ENCODE peak calls at places on chromosome X, in five cellular contexts. One of them, this sample, is unnamed. For H3K4me1, the result is how much of the 10 kb centered on the place peaks cover.

GRCh38 chrX:132671229-132671641 is 182.4 kb upstream of the MBNL3 start:
- DNase-seq in A549: no peak
- DNase-seq in spleen: no peak
- DNase-seq in K562: no peak
- DNase-seq in left lung: no peak
- DNase-seq in this sample: no peak

GRCh38 chrX:153421856-153422255 is 10.6 kb downstream of the ZFP92 start:
- DNase-seq in A549: no peak
- DNase-seq in K562: no peak
- DNase-seq in spleen: no peak
- DNase-seq in left lung: no peak
- DNase-seq in this sample: no peak

GRCh38 chrX:47484885-47485284 is 1.9 kb upstream of the ZNF41 start:
- DNase-seq in K562: no peak
- DNase-seq in left lung: no peak
- DNase-seq in spleen: no peak
- DNase-seq in A549: no peak
- DNase-seq in this sample: no peak

GRCh38 chrX:17380221-17380620 is 5.2 kb downstream of the NHS start:
- DNase-seq in K562: no peak
- DNase-seq in spleen: no peak
- DNase-seq in A549: no peak
- DNase-seq in left lung: no peak
- DNase-seq in this sample: no peak

GRCh38 chrX:6159468-6159867 is 69.2 kb downstream of the NLGN4X start:
- DNase-seq in spleen: no peak
- DNase-seq in K562: no peak
- DNase-seq in left lung: no peak
- DNase-seq in A549: no peak
- DNase-seq in this sample: no peak

GRCh38 chrX:38561951-38562719 is 793 bp downstream of the TSPAN7 start:
- DNase-seq in A549: no peak
- DNase-seq in spleen: peak
- DNase-seq in left lung: peak
- DNase-seq in K562: no peak
- DNase-seq in this sample: peak

GRCh38 chrX:74536142-74537010 is 78.0 kb downstream of the RLIM start:
- DNase-seq in left lung: peak
- DNase-seq in spleen: peak
- DNase-seq in K562: peak
- DNase-seq in A549: no peak
- DNase-seq in this sample: no peak

GRCh38 chrX:41870719-41871151 is 52.6 kb downstream of the CASK start:
- DNase-seq in spleen: no peak
- DNase-seq in left lung: no peak
- DNase-seq in A549: peak
- DNase-seq in K562: no peak
- DNase-seq in this sample: no peak

GRCh38 chrX:47662144-47662657 is 3.2 kb upstream of the UXT start:
- DNase-seq in A549: peak
- DNase-seq in left lung: no peak
- DNase-seq in spleen: no peak
- DNase-seq in K562: peak
- DNase-seq in this sample: no peak

GRCh38 chrX:22666441-22666840 is 333.3 kb upstream of the DDX53 start:
- DNase-seq in left lung: no peak
- DNase-seq in spleen: no peak
- DNase-seq in K562: peak
- DNase-seq in A549: peak
- DNase-seq in this sample: peak

GRCh38 chrX:138858438-138858837 is 146.9 kb upstream of the FGF13 start:
- DNase-seq in A549: no peak
- DNase-seq in left lung: no peak
- DNase-seq in spleen: no peak
- DNase-seq in K562: peak
- DNase-seq in this sample: no peak

GRCh38 chrX:140360284-140360683 is 144.6 kb downstream of the SOX3 start:
- DNase-seq in spleen: no peak
- DNase-seq in A549: no peak
- DNase-seq in K562: no peak
- DNase-seq in left lung: no peak
- DNase-seq in this sample: peak

GRCh38 chrX:7059214-7059838 is 88.2 kb upstream of the STS start:
- DNase-seq in K562: no peak
- DNase-seq in spleen: no peak
- DNase-seq in left lung: no peak
- DNase-seq in A549: no peak
- DNase-seq in this sample: no peak

GRCh38 chrX:24485976-24486680 is 21.0 kb downstream of the PDK3 start:
- DNase-seq in K562: no peak
- DNase-seq in A549: peak
- DNase-seq in left lung: no peak
- DNase-seq in spleen: no peak
- DNase-seq in this sample: no peak

GRCh38 chrX:154458954-154459829 is 1.1 kb downstream of the PLXNA3 start:
- DNase-seq in spleen: no peak
- DNase-seq in A549: no peak
- DNase-seq in K562: no peak
- DNase-seq in left lung: no peak
- DNase-seq in this sample: peak

GRCh38 chrX:140918398-140919043 is 83.9 kb upstream of the SPANXB1 start:
- DNase-seq in K562: peak
- DNase-seq in spleen: no peak
- DNase-seq in A549: peak
- DNase-seq in left lung: no peak
- DNase-seq in this sample: peak

GRCh38 chrX:102832661-102833060 is 104.4 kb upstream of the RAB40AL start:
- DNase-seq in spleen: no peak
- DNase-seq in K562: peak
- DNase-seq in A549: peak
- DNase-seq in left lung: no peak
- DNase-seq in this sample: no peak

GRCh38 chrX:39144323-39144722 is 343.1 kb downstream of the MID1IP1 start:
- DNase-seq in spleen: no peak
- DNase-seq in left lung: no peak
- DNase-seq in A549: no peak
- DNase-seq in K562: no peak
- DNase-seq in this sample: no peak

GRCh38 chrX:152819271-152819670 is 11.3 kb downstream of the CETN2 start:
- DNase-seq in A549: no peak
- DNase-seq in K562: no peak
- DNase-seq in spleen: no peak
- DNase-seq in left lung: no peak
- DNase-seq in this sample: no peak

GRCh38 chrX:34467437-34467836 is 189.6 kb downstream of the TMEM47 start:
- DNase-seq in spleen: no peak
- DNase-seq in left lung: no peak
- DNase-seq in K562: no peak
- DNase-seq in A549: no peak
- DNase-seq in this sample: no peak

GRCh38 chrX:22159071-22159470 is 113.6 kb upstream of the CBLL2 start:
- DNase-seq in left lung: no peak
- DNase-seq in spleen: no peak
- DNase-seq in A549: no peak
- DNase-seq in K562: no peak
- DNase-seq in this sample: no peak

GRCh38 chrX:153829549-153829798 is 870 bp downstream of the PDZD4 start:
- DNase-seq in K562: no peak
- DNase-seq in left lung: no peak
- DNase-seq in spleen: peak
- DNase-seq in A549: no peak
- DNase-seq in this sample: peak

GRCh38 chrX:47232803-47233332 is at the start of gene USP11:
- DNase-seq in A549: peak
- DNase-seq in spleen: no peak
- DNase-seq in left lung: no peak
- DNase-seq in K562: peak
- DNase-seq in this sample: peak

GRCh38 chrX:103453655-103454054 is 65.6 kb downstream of the RAB40A start:
- DNase-seq in spleen: no peak
- DNase-seq in K562: no peak
- DNase-seq in left lung: no peak
- DNase-seq in A549: peak
- DNase-seq in this sample: no peak

GRCh38 chrX:56000169-56000568 is 232.0 kb upstream of the KLF8 start:
- DNase-seq in left lung: no peak
- DNase-seq in A549: no peak
- DNase-seq in spleen: no peak
- DNase-seq in K562: no peak
- DNase-seq in this sample: no peak

GRCh38 chrX:153554519-153555167 is 37.2 kb downstream of the ATP2B3 start:
- DNase-seq in spleen: peak
- DNase-seq in A549: peak
- DNase-seq in K562: peak
- DNase-seq in left lung: no peak
- DNase-seq in this sample: peak

GRCh38 chrX:126552313-126553022 is at the start of gene DCAF12L1:
- DNase-seq in K562: no peak
- DNase-seq in spleen: peak
- DNase-seq in A549: no peak
- DNase-seq in left lung: peak
- DNase-seq in this sample: no peak
- H3K4me3 ChIP-seq in K562: no peak
- H3K4me3 ChIP-seq in spleen: no peak
- H3K4me3 ChIP-seq in A549: no peak
- H3K4me3 ChIP-seq in left lung: no peak
- H3K4me3 ChIP-seq in this sample: no peak

GRCh38 chrX:40415675-40416074 is 165.1 kb upstream of the ATP6AP2 start:
- DNase-seq in left lung: no peak
- DNase-seq in K562: no peak
- DNase-seq in spleen: no peak
- DNase-seq in A549: no peak
- DNase-seq in this sample: no peak

GRCh38 chrX:40414335-40414734 is 166.4 kb upstream of the ATP6AP2 start:
- DNase-seq in spleen: no peak
- DNase-seq in K562: no peak
- DNase-seq in A549: no peak
- DNase-seq in left lung: no peak
- DNase-seq in this sample: no peak

GRCh38 chrX:40420899-40421729 is 159.7 kb upstream of the ATP6AP2 start:
- DNase-seq in left lung: no peak
- DNase-seq in K562: no peak
- DNase-seq in spleen: no peak
- DNase-seq in A549: peak
- DNase-seq in this sample: no peak

GRCh38 chrX:40422021-40422420 is 158.7 kb upstream of the ATP6AP2 start:
- DNase-seq in A549: no peak
- DNase-seq in spleen: no peak
- DNase-seq in left lung: no peak
- DNase-seq in K562: no peak
- DNase-seq in this sample: no peak

DNA sequence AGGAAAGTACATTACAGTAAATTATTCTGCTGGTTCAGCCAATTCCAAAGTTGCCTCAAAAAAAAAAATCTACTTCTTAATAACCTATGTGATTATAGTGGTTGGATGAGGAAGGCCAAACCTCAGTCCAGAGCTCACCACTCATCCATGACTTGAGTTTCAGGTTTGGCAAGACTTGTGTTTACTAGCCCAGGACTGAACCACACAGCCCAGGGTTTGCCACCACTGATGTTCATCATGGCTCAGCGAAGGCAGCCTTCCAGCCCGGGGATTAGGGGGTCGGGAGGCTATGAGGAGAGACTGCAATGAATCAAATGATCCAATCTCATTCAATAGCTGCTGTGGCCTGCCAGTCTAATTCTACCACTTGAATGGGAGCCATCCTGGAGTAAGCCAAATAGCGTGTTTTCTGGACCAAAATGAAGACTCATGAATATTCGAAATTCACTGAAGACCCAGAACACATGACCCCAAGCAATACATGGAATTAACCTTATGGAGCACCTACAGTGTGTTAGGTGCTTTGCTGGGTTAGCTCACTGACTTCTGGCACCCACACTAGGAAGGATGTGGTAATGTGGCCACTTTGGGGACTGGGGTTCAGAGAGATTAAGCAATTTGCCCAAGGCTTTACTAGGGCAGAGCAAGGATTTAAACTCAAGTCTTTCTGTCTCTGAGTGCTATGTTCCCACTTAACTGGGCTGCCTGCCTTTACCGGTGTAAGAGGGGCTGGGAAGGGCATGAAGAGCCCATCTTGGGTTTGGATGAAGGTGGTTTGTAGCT is 162.2 kb upstream of the ATP6AP2 start:
- DNase-seq in K562: no peak
- DNase-seq in spleen: no peak
- DNase-seq in A549: no peak
- DNase-seq in left lung: no peak
- DNase-seq in this sample: no peak
- H3K4me1 ChIP-seq in K562: under half
- H3K4me1 ChIP-seq in spleen: under half
- H3K4me1 ChIP-seq in A549: under half
- H3K4me1 ChIP-seq in left lung: under half
- H3K4me1 ChIP-seq in this sample: under half

DNA sequence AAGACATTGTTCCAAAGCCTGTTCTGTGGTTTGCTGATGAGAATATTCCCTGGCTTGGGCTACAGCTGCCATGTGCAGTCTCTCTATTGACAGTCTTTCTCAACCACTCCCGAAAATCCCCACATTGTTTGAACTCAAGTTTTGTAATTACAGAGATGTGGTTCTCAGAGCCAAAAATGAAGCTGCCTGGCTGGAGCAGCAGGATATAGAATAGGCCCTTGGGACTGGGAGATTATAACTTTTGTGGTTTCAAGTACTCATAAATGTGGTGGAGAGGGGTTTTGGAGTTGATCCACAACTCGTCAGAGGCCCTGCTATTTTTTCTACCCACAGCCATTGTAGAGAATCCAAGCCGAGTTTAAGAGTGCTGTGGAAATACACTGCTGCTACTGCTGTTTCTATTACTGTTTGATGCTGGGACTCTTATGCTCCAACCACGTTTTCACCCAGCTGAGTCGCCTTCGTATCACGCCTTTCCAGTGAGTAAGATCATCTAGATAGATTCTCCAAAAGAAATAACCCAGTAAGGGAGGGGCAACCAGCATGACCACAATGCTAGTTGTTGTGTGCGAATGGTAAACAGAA is 57.1 kb upstream of the ATXN3L start:
- DNase-seq in spleen: no peak
- DNase-seq in K562: no peak
- DNase-seq in left lung: no peak
- DNase-seq in A549: no peak
- DNase-seq in this sample: peak
- H3K4me3 ChIP-seq in spleen: no peak
- H3K4me3 ChIP-seq in K562: no peak
- H3K4me3 ChIP-seq in left lung: no peak
- H3K4me3 ChIP-seq in A549: no peak
- H3K4me3 ChIP-seq in this sample: no peak

DNA sequence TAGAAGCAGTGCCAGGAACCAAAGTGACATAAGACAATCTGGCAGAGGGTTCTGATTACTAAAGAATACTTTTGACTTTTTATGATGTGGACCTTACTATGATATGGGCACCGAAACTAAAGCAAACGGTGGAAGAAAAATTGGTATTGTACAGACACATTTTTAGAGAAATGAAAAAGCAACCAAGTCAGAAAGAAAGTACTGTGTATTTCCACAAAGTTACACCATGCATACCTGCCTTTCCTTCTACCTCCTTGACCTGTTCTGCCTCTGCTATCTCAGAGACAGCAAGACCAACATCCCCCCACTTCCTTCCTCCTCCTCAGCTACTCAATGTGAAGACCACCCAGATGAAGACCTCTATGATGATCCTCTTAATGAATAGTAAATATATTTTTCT is 88.3 kb downstream of the HUWE1 start:
- DNase-seq in K562: no peak
- DNase-seq in spleen: no peak
- DNase-seq in A549: no peak
- DNase-seq in left lung: no peak
- DNase-seq in this sample: no peak
- H3K4me1 ChIP-seq in K562: under half
- H3K4me1 ChIP-seq in spleen: under half
- H3K4me1 ChIP-seq in A549: under half
- H3K4me1 ChIP-seq in left lung: under half
- H3K4me1 ChIP-seq in this sample: under half

This sample was measured in HAP-1.